ENCODE peak calls at places on chromosomes 2 and 18, in five cellular contexts. H, Y, D, Z and J are unnamed samples.

GRCh38 chr18:45666520-45666919 is 51.2 kb downstream of the SLC14A2 start:
- DNase-seq in H (no peak), Y (no peak), D (no peak), Z (no peak), J (no peak)

GRCh38 chr18:9346775-9347174 is 12.2 kb downstream of the TWSG1 start:
- DNase-seq in H (no peak), Y (no peak), D (no peak), Z (no peak), J (no peak)

GRCh38 chr18:44135791-44136190 is 544.9 kb upstream of the SETBP1 start:
- DNase-seq in H (no peak), Y (no peak), D (no peak), Z (no peak), J (no peak)

GRCh38 chr2:194443926-194444325 is 1213.1 kb upstream of the SLC39A10 start:
- DNase-seq in H (no peak), Y (no peak), D (no peak), Z (no peak), J (no peak)

GRCh38 chr18:34549367-34549766 is 160.7 kb upstream of the DTNA start:
- DNase-seq in H (no peak), Y (no peak), D (no peak), Z (no peak), J (no peak)

GRCh38 chr2:9770006-9770307 is 73.3 kb upstream of the TAF1B start:
- DNase-seq in H (no peak), Y (no peak), D (no peak), Z (no peak), J (no peak)

GRCh38 chr2:106207246-106207645 is 13.1 kb upstream of the UXS1 start:
- DNase-seq in H (no peak), Y (no peak), D (no peak), Z (no peak), J (no peak)

GRCh38 chr2:112683550-112684414 is 37.0 kb upstream of the NT5DC4 start:
- DNase-seq in H (no peak), Y (no peak), D (no peak), Z (no peak), J (no peak)

GRCh38 chr2:182642328-182642727 is 73.7 kb upstream of the DNAJC10 start:
- DNase-seq in H (peak; percentile 61), Y (peak; percentile 50), D (peak; percentile 50), Z (peak; percentile 35), J (peak; percentile 55)

GRCh38 chr18:37274988-37275590 is 290.5 kb downstream of the CELF4 start:
- DNase-seq in H (no peak), Y (no peak), D (no peak), Z (no peak), J (no peak)

GRCh38 chr18:37276111-37276510 is 289.5 kb downstream of the CELF4 start:
- DNase-seq in H (no peak), Y (no peak), D (no peak), Z (no peak), J (no peak)

GRCh38 chr18:37272841-37273240 is 292.8 kb downstream of the CELF4 start:
- DNase-seq in H (no peak), Y (no peak), D (no peak), Z (no peak), J (no peak)

GRCh38 chr18:37277753-37278152 is 287.8 kb downstream of the CELF4 start:
- DNase-seq in H (no peak), Y (no peak), D (no peak), Z (no peak), J (no peak)

DNA sequence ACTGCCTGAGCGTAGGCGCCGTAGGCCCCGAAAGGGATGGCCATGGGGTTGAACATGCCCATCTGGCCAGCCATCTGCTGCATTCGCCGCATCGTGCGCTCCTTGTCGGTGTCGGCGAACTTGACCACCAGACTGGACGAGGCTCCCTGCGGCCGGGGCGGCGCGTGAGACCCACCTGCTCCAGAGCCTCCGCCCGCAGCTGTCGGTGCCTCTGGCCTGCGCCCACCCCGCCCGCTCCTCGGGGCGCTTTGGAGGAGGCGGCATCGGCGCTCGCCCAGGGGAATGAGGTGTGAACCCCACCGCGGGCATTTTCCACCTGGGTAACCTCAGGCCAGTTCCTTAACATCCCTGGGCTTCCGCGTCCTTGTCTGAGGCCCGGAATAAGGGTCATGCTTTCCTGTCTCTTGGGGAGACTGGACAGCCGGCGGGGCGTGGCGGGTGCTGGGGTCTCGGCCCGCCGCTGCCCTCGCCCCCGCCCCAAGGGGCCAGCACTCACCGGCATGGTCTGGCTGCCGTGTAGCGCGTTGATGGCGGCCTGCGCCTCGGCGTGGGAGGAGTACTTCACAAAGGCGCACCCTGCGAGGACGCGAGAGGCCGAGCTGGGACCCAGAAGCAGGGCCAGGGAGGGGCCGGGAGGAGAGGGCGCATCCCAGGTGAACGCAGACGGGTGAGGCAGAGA is 291.1 kb downstream of the CELF4 start:
- DNase-seq in H (no peak), Y (no peak), D (no peak), Z (no peak), J (no peak)
- H3K27me3 ChIP-seq in H (peaks cover 11% of the 10 kb centered on the region), Y (peaks cover 37% of the 10 kb centered on the region), D (no peaks in the 10 kb centered on the region), Z (peaks cover 28% of the 10 kb centered on the region), J (no peaks in the 10 kb centered on the region)

DNA sequence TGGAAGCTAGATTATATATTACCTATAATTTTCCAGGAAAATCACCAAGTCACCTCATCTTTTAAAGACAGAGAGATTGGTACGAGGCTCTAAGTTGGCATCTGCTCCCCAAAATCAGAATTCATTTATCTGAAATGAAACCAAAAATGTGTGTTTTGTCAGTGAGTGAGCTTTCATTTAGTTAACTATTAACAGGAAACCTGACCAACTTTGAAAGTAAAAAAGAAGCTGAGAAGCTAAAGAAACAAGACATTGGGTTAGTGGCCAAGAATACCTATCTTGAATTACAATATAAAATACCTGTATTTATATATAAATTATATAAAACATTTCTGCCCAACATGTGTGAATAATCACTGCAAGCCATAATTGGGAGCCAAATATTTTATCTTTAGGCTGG is 1.9 kb downstream of the MPPE1 start:
- DNase-seq in H (no peak), Y (no peak), D (no peak), Z (no peak), J (no peak)
- H3K4me3 ChIP-seq in H (no peak overlapping the region), Y (no peak overlapping the region), D (no peak overlapping the region), Z (no peak overlapping the region), J (no peak overlapping the region)

GRCh38 chr2:27014771-27015433 is 17.9 kb upstream of the TMEM214 start:
- DNase-seq in H (no peak), Y (no peak), D (no peak), Z (no peak), J (no peak)
- H3K27ac ChIP-seq in H (no peak overlapping the region), Y (no peak overlapping the region), D (peak overlapping the region; percentile 69), Z (no peak overlapping the region), J (no peak overlapping the region)

GRCh38 chr2:115580784-115581183 is 1138.3 kb downstream of the DPP10 start:
- DNase-seq in H (no peak), Y (no peak), D (no peak), Z (no peak), J (no peak)
- H3K27me3 ChIP-seq in H (no peaks in the 10 kb centered on the region), Y (no peaks in the 10 kb centered on the region), D (no peaks in the 10 kb centered on the region), Z (no peaks in the 10 kb centered on the region), J (no peaks in the 10 kb centered on the region)

GRCh38 chr18:48828201-48828580 is 122.6 kb downstream of the SMAD7 start:
- DNase-seq in H (no peak), Y (no peak), D (no peak), Z (no peak), J (no peak)
- H3K4me3 ChIP-seq in H (no peak overlapping the region), Y (peak overlapping the region; percentile 1), D (no peak overlapping the region), Z (no peak overlapping the region), J (no peak overlapping the region)

DNA sequence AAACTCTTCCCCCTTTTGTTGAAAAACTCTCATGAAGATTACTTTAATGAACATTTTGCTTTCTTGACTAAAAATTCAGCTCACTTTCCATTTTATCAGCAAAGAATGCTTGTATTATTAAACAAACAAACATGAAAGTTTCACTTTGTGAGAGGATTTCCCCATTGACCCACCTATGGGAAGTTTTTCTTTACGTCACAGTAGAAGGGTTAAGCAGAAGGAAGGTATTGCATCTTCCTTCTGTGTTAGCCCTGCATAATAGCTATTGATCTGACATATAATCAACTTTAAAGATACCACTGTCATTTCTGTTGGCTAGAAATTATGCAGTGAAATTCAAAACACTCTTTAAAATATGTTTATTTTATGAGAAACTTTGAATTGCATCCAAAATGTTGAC is 566.5 kb downstream of the ZEB2 start:
- DNase-seq in H (peak; percentile 36), Y (no peak), D (no peak), Z (no peak), J (no peak)
- H3K27ac ChIP-seq in H (no peak overlapping the region), Y (no peak overlapping the region), D (no peak overlapping the region), Z (peak overlapping the region; percentile 61), J (no peak overlapping the region)

GRCh38 chr2:222304737-222305509 is 6.1 kb upstream of the PAX3 start:
- DNase-seq in H (no peak), Y (no peak), D (no peak), Z (no peak), J (no peak)

GRCh38 chr2:222302178-222303018 is 3.6 kb upstream of the PAX3 start:
- DNase-seq in H (no peak), Y (no peak), D (no peak), Z (no peak), J (no peak)

GRCh38 chr2:222303828-222304736 is 5.3 kb upstream of the PAX3 start:
- DNase-seq in H (no peak), Y (no peak), D (no peak), Z (no peak), J (no peak)

GRCh38 chr2:222301296-222301997 is 2.6 kb upstream of the PAX3 start:
- DNase-seq in H (no peak), Y (no peak), D (no peak), Z (no peak), J (no peak)

DNA sequence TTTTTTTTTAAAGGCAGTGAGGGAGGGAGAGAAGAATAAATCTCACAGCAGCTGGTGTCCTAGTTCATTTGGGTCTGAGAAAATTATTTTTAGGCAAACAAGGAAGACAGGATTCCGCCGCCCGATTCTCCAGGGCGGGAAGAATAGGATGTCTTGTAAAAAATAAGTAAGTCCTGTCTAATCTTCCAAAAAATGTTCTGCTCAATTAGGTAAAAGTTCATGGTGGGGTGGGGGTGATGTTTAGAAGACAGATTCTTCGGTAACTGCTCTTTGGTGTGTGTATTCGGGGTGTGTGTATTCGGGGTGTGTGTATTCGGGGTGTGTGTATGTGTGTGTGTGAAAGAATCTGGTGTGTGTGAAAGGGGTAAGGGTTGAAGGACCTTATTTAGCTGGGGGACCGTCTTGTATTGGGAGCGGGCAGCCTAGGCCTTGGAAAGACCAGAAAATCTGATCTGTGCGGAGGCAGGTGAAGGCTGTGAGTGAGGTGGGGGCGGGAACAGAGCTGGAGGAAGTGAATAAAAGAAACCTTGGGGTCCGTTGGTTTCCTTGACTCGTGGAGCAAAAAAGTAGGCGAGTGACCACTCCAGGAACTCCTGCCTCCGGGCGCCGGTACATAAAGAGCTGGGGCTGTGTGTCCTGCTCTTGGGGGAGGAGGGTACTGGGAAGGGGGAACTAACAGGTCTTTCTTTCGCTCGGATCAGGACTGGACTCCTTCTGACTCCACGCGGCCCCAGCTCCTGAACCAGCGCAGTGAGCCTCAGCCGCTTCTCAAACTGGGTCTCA is 4.4 kb upstream of the PAX3 start:
- DNase-seq in H (no peak), Y (no peak), D (no peak), Z (no peak), J (no peak)
- H3K27me3 ChIP-seq in H (peaks cover 98% of the 10 kb centered on the region), Y (peaks cover 100% of the 10 kb centered on the region), D (peaks cover 81% of the 10 kb centered on the region), Z (peaks cover 100% of the 10 kb centered on the region), J (peaks cover 27% of the 10 kb centered on the region)